ENCODE peak calls at places on chromosome 16, in six cellular contexts. A is lower lobe of right lung, F is HCT116, I is psoas muscle, E is lung, K is A549. Q is an unnamed sample.
A peak's percentile ranks its signal among the peaks of the same experiment; 100 is the strongest.

GRCh38 chr16:74626741-74627416 is 20.0 kb upstream of the GLG1 start:
- DNase-seq in A (no peak), F (no peak), I (no peak), E (no peak), K (no peak), Q (no peak)

GRCh38 chr16:15876503-15876902 is 11.9 kb downstream of the CEP20 start:
- DNase-seq in A (no peak), F (no peak), I (no peak), E (no peak), K (no peak), Q (no peak)

GRCh38 chr16:56851671-56852400 is 13.2 kb upstream of the SLC12A3 start:
- DNase-seq in A (no peak), F (no peak), I (no peak), E (no peak), K (no peak), Q (no peak)

GRCh38 chr16:63289834-63290460 is 1253.7 kb upstream of the CDH8 start:
- DNase-seq in A (no peak), F (no peak), I (no peak), E (no peak), K (peak; percentile 4), Q (no peak)

GRCh38 chr16:23803591-23804123 is 32.1 kb upstream of the PRKCB start:
- DNase-seq in A (peak; percentile 70), F (peak; percentile 57), I (peak; percentile 46), E (peak; percentile 48), K (peak; percentile 55), Q (no peak)

GRCh38 chr16:53844796-53845195 is 140.8 kb downstream of the FTO start:
- DNase-seq in A (no peak), F (no peak), I (no peak), E (no peak), K (no peak), Q (no peak)

GRCh38 chr16:53091508-53092211 is 36.9 kb downstream of the CHD9 start:
- DNase-seq in A (peak; percentile 56), F (no peak), I (peak; percentile 87), E (peak; percentile 69), K (no peak), Q (no peak)

GRCh38 chr16:81519298-81520150 is 74.9 kb downstream of the CMIP start:
- DNase-seq in A (no peak), F (no peak), I (peak; percentile 29), E (no peak), K (no peak), Q (no peak)

GRCh38 chr16:77951788-77952187 is 70.6 kb upstream of the CLEC3A start:
- DNase-seq in A (no peak), F (peak; percentile 18), I (no peak), E (no peak), K (peak; percentile 28), Q (no peak)

GRCh38 chr16:49019081-49019633 is 262.5 kb downstream of the CBLN1 start:
- DNase-seq in A (no peak), F (no peak), I (no peak), E (no peak), K (no peak), Q (no peak)

GRCh38 chr16:67256701-67257230 is 8.0 kb downstream of the SLC9A5 start:
- DNase-seq in A (no peak), F (no peak), I (peak; percentile 36), E (no peak), K (no peak), Q (no peak)

GRCh38 chr16:66927012-66927436 is 1.7 kb upstream of the RRAD start:
- DNase-seq in A (peak; percentile 78), F (no peak), I (no peak), E (peak; percentile 83), K (peak; percentile 52), Q (no peak)

GRCh38 chr16:78648517-78648916 is 549.1 kb downstream of the WWOX start:
- DNase-seq in A (no peak), F (no peak), I (no peak), E (no peak), K (no peak), Q (no peak)

GRCh38 chr16:84842516-84843148 is 22.8 kb downstream of the CRISPLD2 start:
- DNase-seq in A (peak; percentile 39), F (no peak), I (peak; percentile 59), E (no peak), K (no peak), Q (no peak)

GRCh38 chr16:85428899-85429775 is 184.0 kb upstream of the GSE1 start:
- DNase-seq in A (peak; percentile 41), F (no peak), I (peak; percentile 36), E (no peak), K (no peak), Q (no peak)

GRCh38 chr16:84888450-84888849 is 68.7 kb downstream of the CRISPLD2 start:
- DNase-seq in A (no peak), F (no peak), I (no peak), E (no peak), K (no peak), Q (no peak)

GRCh38 chr16:53022374-53022773 is 30.3 kb downstream of the CHD9NB start:
- DNase-seq in A (no peak), F (peak; percentile 41), I (no peak), E (peak; percentile 34), K (peak; percentile 69), Q (no peak)

GRCh38 chr16:11621920-11622651 is 35.4 kb upstream of the LITAF start:
- DNase-seq in A (no peak), F (no peak), I (peak; percentile 46), E (no peak), K (no peak), Q (no peak)

GRCh38 chr16:2737238-2737605 is 15.2 kb upstream of the SRRM2 start:
- DNase-seq in A (no peak), F (no peak), I (no peak), E (no peak), K (no peak), Q (no peak)

GRCh38 chr16:2734844-2735243 is 14.8 kb upstream of the PRSS27 start:
- DNase-seq in A (no peak), F (no peak), I (no peak), E (no peak), K (no peak), Q (no peak)

GRCh38 chr16:2738615-2739014 is 13.8 kb upstream of the SRRM2 start:
- DNase-seq in A (no peak), F (no peak), I (no peak), E (no peak), K (no peak), Q (no peak)

GRCh38 chr16:2737895-2738418 is 14.5 kb upstream of the SRRM2 start:
- DNase-seq in A (no peak), F (no peak), I (no peak), E (no peak), K (no peak), Q (no peak)

DNA sequence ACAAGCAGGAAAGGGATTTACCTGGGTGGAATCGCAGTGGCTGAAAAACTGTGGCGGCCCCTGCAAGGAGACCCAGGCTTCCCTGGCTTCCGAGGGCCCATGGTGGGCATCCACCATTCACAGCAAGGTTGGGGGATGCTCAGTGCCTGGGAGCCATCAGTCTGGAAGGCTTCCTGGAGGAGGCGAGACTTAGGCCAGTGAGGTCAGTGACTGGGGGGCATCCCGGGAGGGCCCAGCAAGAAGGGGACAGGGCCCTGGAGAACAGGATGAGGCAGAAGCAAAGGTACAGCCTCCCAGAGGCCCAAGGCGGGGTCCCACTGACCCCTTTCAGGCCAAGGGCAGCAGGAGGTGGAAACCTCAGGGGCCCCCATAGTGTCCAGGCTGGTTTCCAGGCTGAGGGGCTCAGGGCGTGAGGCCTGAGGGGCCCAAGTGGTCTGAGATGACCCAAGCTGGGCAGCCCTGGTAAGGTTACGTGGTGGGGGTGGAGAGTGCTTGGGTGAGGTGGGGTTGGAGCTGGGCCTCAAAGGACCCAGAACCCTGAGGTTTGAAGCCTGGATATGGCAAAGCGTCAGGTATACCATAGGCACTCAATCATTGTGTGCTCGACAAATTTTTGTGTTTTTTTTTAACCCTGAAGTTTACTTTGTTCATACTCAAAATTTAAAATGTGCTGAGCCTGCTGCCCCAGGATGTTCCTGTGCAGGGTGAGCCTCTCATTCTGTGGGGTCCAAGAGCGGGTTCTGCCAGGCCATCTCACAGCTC is 15.8 kb upstream of the SRRM2 start:
- DNase-seq in A (no peak), F (no peak), I (no peak), E (no peak), K (no peak), Q (no peak)
- H3K27ac ChIP-seq in A (no peak overlapping the region), F (no peak overlapping the region), I (no peak overlapping the region), E (no peak overlapping the region), K (no peak overlapping the region), Q (no peak overlapping the region)

GRCh38 chr16:3578121-3578520 is 918 bp upstream of the NLRC3 start:
- DNase-seq in A (no peak), F (no peak), I (peak; percentile 20), E (no peak), K (no peak), Q (no peak)
- H3K27ac ChIP-seq in A (peak overlapping the region; percentile 71), F (no peak overlapping the region), I (no peak overlapping the region), E (no peak overlapping the region), K (no peak overlapping the region), Q (no peak overlapping the region)

GRCh38 chr16:1312903-1313302 is 3.5 kb downstream of the UBE2I start:
- DNase-seq in A (no peak), F (no peak), I (no peak), E (no peak), K (no peak), Q (no peak)
- H3K27ac ChIP-seq in A (no peak overlapping the region), F (no peak overlapping the region), I (no peak overlapping the region), E (no peak overlapping the region), K (no peak overlapping the region), Q (no peak overlapping the region)

GRCh38 chr16:50496990-50497389 is 51.2 kb upstream of the NKD1 start:
- DNase-seq in A (no peak), F (no peak), I (no peak), E (peak; percentile 14), K (no peak), Q (no peak)
- H3K27ac ChIP-seq in A (no peak overlapping the region), F (no peak overlapping the region), I (no peak overlapping the region), E (no peak overlapping the region), K (no peak overlapping the region), Q (no peak overlapping the region)

GRCh38 chr16:28265822-28266221 is 26.5 kb upstream of the SBK1 start:
- DNase-seq in A (no peak), F (no peak), I (no peak), E (no peak), K (no peak), Q (no peak)
- H3K27ac ChIP-seq in A (no peak overlapping the region), F (no peak overlapping the region), I (no peak overlapping the region), E (no peak overlapping the region), K (no peak overlapping the region), Q (no peak overlapping the region)

DNA sequence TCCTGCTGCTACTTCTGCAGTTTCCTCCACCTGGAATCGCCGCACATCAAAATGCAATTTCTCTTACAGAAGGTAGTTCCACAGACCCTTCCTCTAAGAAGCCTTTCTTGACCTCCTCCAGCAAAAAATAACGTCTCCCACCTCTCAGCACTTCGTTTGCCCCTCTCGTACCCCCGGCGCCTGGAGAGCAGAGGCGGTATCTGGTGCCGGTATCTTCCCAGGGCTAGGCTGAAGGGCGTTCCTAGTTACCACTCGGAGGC is 482 bp downstream of the DCTPP1 start:
- DNase-seq in A (no peak), F (no peak), I (no peak), E (no peak), K (no peak), Q (no peak)
- H3K27ac ChIP-seq in A (peak overlapping the region; percentile 73), F (peak overlapping the region; percentile 66), I (peak overlapping the region; percentile 58), E (peak overlapping the region; percentile 26), K (peak overlapping the region; percentile 89), Q (peak overlapping the region; percentile 36)